ENCODE peak calls at places on chromosomes 4 and X, in four cellular contexts. B, G, L and Q are unnamed samples.

GRCh38 chr4:3135155-3136011 is 60.9 kb downstream of the HTT start:
- DNase-seq in L (no peak), G (no peak), B (no peak), Q (no peak)

GRCh38 chrX:13923289-13923688 is 106.4 kb upstream of the GPM6B start:
- DNase-seq in G (no peak), L (no peak), B (no peak), Q (no peak)

GRCh38 chr4:101205878-101206277 is 141.4 kb downstream of the PPP3CA start:
- DNase-seq in G (peak), L (no peak), B (peak), Q (no peak)

GRCh38 chr4:21242163-21242562 is 541.9 kb downstream of the PACRGL start:
- DNase-seq in G (no peak), L (no peak), B (no peak), Q (no peak)

GRCh38 chrX:11555759-11556158 is 110.0 kb downstream of the ARHGAP6 start:
- DNase-seq in B (no peak), L (no peak), G (no peak), Q (no peak)

GRCh38 chr4:86099348-86099747 is 260.5 kb downstream of the MAPK10 start:
- DNase-seq in B (no peak), L (no peak), G (no peak), Q (no peak)

GRCh38 chrX:24876782-24877315 is 138.9 kb downstream of the ARX start:
- DNase-seq in G (no peak), B (no peak), L (no peak), Q (no peak)

GRCh38 chrX:2490634-2491033 is 10.1 kb downstream of the DHRSX start:
- DNase-seq in G (no peak), L (peak), B (no peak), Q (no peak)

GRCh38 chrX:16465081-16465876 is 184.7 kb upstream of the S100G start:
- DNase-seq in L (no peak), B (no peak), G (no peak), Q (no peak)

GRCh38 chr4:127698789-127699200 is 31.4 kb upstream of the SLC25A31 start:
- DNase-seq in L (no peak), G (peak), B (no peak), Q (no peak)

GRCh38 chr4:17030543-17030942 is 132.1 kb upstream of the LDB2 start:
- DNase-seq in G (peak), L (no peak), B (no peak), Q (no peak)

GRCh38 chr4:79042079-79042674 is 102.9 kb upstream of the PAQR3 start:
- DNase-seq in G (peak), B (no peak), L (no peak), Q (peak)

GRCh38 chr4:106422766-106423165 is 54.2 kb upstream of the GIMD1 start:
- DNase-seq in G (no peak), L (no peak), B (no peak), Q (no peak)

GRCh38 chr4:176584031-176584430 is 208.7 kb downstream of the VEGFC start:
- DNase-seq in L (no peak), B (no peak), G (no peak), Q (no peak)

GRCh38 chr4:14254252-14254651 is 626.7 kb upstream of the BOD1L1 start:
- DNase-seq in L (no peak), B (peak), G (peak), Q (peak)

GRCh38 chr4:77903186-77903585 is 40.6 kb downstream of the MRPL1 start:
- DNase-seq in L (no peak), G (no peak), B (no peak), Q (no peak)

GRCh38 chrX:155179343-155179997 is 36.8 kb upstream of the VBP1 start:
- DNase-seq in B (no peak), L (no peak), G (no peak), Q (no peak)

GRCh38 chr4:77636902-77637301 is 31.3 kb downstream of the CXCL13 start:
- DNase-seq in G (peak), B (peak), L (no peak), Q (no peak)

GRCh38 chrX:18288716-18289115 is 65.8 kb downstream of the SCML2 start:
- DNase-seq in G (no peak), B (no peak), L (no peak), Q (no peak)

GRCh38 chr4:54169176-54169575 is 59.9 kb upstream of the PDGFRA start:
- DNase-seq in L (no peak), B (no peak), G (no peak), Q (no peak)

GRCh38 chrX:67582436-67582835 is 38.6 kb downstream of the AR start:
- DNase-seq in L (no peak), B (no peak), G (no peak), Q (no peak)

GRCh38 chrX:115560211-115560977 is 580 bp upstream of the PLS3 start:
- DNase-seq in L (no peak), B (peak), G (peak), Q (no peak)

GRCh38 chr4:126568652-126569580 is 1063.8 kb upstream of the INTU start:
- DNase-seq in L (no peak), G (no peak), B (no peak), Q (no peak)

GRCh38 chr4:124862261-124862660 is 149.7 kb upstream of the ANKRD50 start:
- DNase-seq in G (no peak), L (no peak), B (no peak), Q (no peak)

GRCh38 chr4:86788826-86789225 is 60.4 kb downstream of the SLC10A6 start:
- DNase-seq in B (no peak), G (no peak), L (no peak), Q (no peak)

GRCh38 chr4:130035391-130035790 is 939.4 kb downstream of the C4orf33 start:
- DNase-seq in L (no peak), B (no peak), G (no peak), Q (no peak)

GRCh38 chrX:19875051-19875432 is 12.4 kb downstream of the SH3KBP1 start:
- DNase-seq in B (peak), G (no peak), L (no peak), Q (no peak)

GRCh38 chrX:50747471-50747900 is 66.5 kb downstream of the SHROOM4 start:
- DNase-seq in L (no peak), G (peak), B (no peak), Q (no peak)

GRCh38 chr4:101556845-101557244 is 209.5 kb upstream of the PPP3CA start:
- DNase-seq in L (no peak), G (no peak), B (no peak), Q (no peak)

GRCh38 chr4:6783111-6783981 is 819 bp downstream of the KIAA0232 start:
- DNase-seq in G (peak), L (peak), B (peak), Q (peak)

GRCh38 chr4:6782846-6783110 is 251 bp downstream of the KIAA0232 start:
- DNase-seq in G (no peak), B (no peak), L (no peak), Q (no peak)

GRCh38 chr4:6781113-6781512 is 1.4 kb upstream of the KIAA0232 start:
- DNase-seq in L (no peak), G (no peak), B (no peak), Q (no peak)

GRCh38 chr4:6781561-6781960 is 966 bp upstream of the KIAA0232 start:
- DNase-seq in B (no peak), L (no peak), G (no peak), Q (no peak)

GRCh38 chr4:6782147-6782845 is at the start of gene KIAA0232:
- DNase-seq in G (peak), L (peak), B (peak), Q (peak)
- TF ChIP-seq POLR2A in G (peak), L (peak), B (peak), Q (peak)

GRCh38 chr4:25229804-25230203 is 4.0 kb upstream of the PI4K2B start:
- DNase-seq in G (no peak), B (no peak), L (no peak), Q (no peak)

GRCh38 chr4:25234390-25235367 is 846 bp downstream of the PI4K2B start:
- DNase-seq in G (peak), B (peak), L (peak), Q (no peak)

GRCh38 chr4:25235401-25235800 is 1.6 kb downstream of the PI4K2B start:
- DNase-seq in G (no peak), B (no peak), L (no peak), Q (no peak)

GRCh38 chr4:25233737-25234389 is at the start of gene PI4K2B:
- DNase-seq in B (peak), G (peak), L (peak), Q (peak)

DNA sequence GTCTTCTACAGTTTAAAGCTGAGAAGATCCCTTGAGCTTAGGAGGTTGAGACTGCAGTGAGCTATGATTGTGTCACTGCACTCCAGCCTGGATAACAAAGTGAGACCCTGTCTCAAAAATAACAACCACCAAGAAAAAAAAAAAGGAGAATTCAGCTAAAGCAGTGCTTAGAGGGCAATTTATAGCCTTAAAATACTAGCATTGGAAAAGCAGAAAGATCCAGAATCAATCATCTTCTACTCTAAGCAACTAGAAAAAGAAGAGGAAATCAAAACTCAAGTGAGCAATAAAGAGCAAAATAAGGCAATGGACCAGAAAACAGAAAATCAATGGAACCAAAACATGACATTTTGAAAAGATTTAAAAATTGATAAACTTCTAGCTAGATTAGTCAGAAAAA is 639 bp upstream of the PI4K2B start:
- DNase-seq in L (no peak), G (no peak), B (no peak), Q (no peak)
- H3K4me3 ChIP-seq in L (peak), G (peak), B (no peak), Q (peak)

DNA sequence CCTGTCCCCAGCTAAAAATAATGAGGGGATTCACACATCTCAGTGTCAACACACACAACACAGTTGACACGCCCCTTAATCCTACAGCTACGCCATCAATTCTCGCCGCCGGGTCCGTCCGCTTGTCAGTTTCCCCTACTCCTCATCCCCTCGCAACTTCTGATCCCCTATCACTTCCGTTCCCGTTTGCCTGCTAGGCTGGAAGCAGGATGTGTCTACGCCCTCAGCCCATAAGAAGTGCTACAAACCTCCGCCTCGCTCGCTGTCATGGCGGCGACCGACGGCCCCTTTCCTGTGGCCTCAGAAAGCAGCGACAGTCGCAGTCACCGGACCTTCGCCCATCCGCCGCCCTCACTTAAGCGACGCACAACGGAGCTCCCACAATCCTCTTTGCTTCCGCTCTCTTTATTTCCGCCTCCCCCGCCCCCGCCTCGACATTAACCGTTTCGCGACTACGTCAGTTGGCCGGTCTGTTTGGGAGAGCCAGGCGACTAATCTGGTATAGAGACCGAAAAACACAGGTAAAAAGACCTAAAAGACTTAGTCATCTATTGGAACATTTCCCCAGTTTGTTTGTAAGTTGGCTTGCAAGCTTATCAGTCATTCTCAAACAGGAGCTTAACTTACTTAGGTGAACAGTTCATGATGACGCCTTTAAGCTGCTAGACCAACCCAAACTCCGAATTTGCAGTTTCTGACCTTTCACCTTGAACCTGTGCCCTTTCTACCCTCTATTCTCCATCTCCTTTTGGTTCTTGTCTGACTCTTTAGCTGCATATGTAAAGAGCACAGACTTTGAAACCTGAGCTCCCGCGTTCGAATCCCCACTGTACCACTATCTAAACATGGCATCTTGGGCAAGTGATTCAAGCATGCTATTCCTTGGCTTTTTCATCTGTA is at the start of gene SLC25A53:
- DNase-seq in B (peak), L (peak), G (peak), Q (peak)
- TF ChIP-seq POLR2A in B (peak), L (peak), G (peak), Q (peak)

DNA sequence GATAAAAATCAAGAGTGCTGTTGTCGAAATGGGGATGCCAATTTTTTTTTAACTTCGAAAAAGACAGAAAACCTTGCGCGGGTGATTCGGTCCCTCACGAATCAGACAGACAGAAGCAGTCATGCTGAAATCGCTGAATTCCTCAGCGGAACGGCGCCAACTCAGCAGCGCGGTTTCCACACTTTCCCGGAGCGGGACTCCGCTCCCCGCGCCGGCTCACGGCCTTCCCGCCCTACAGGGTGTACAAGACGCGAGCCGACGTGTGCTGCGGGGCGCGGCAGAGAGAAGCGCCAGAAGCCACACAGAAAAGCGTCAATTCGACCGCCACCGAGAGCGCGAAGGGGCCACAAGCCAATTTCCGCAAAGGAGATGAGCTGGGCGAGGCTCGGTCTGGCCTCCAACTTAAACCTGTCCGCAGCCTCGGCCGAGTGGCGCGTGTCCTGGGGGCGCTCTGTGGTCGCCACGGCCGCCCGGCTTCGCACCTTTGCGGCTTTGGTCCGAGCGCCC is 1.3 kb downstream of the NEXMIF start:
- DNase-seq in G (no peak), L (peak), B (peak), Q (no peak)
- H3K4me3 ChIP-seq in G (peak), L (peak), B (no peak), Q (peak)

DNA sequence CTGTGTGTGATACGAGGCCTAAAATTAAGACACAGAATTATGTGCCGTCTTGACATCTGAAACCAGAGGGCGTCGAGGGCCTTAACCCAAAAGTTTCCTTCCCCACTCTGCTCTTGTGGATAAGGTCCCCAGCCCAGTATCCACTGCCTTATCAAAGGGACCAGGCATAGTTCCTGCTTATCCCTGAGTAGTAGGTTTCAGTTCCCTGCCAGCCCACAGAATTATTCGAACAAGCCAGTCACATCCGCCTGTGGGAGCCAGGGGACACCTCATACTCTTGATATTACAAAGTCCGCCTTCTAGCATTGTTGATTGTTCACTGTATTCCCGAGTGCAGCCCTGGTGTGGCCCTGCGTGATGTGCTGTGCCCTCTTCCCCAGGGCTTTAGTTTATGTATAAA is 5.4 kb upstream of the MMRN1 start:
- DNase-seq in L (no peak), G (no peak), B (peak), Q (no peak)
- TF ChIP-seq POLR2A in L (no peak), G (no peak), B (no peak), Q (no peak)

GRCh38 chrX:55908685-55909212 is 191.2 kb downstream of the RRAGB start:
- DNase-seq in L (peak), B (peak), G (peak), Q (no peak)

GRCh38 chrX:55907968-55908607 is 190.5 kb downstream of the RRAGB start:
- DNase-seq in B (peak), L (peak), G (peak), Q (no peak)
- H3K4me3 ChIP-seq in B (peak), L (peak), G (peak), Q (peak)

DNA sequence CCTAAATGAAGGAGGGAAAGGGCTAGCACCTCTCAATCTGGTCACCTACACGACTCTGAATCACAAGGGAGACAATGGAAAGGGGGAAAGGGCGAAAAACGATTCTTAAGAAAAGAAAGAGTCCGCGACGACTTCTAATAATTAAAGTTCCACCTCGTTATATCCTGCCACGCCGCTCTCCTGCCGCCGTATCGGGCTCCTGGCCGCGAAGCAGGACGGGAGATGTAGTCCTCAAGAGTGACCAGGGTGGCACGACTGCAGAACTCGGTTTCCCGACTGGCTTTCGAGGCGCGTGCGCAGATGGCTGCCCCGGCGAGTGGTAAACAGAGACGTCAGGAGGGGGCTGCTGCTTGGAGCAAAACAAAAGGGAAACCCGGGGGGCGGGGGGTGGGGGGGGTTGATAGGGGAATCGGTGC is at the start of gene FOXO4:
- DNase-seq in B (peak), L (peak), G (peak), Q (peak)
- TF ChIP-seq POLR2A in B (peak), L (no peak), G (peak), Q (no peak)

GRCh38 chr4:184097815-184098214 is 119.9 kb downstream of the ENPP6 start:
- DNase-seq in G (no peak), B (no peak), L (peak), Q (no peak)

GRCh38 chr4:184100297-184100885 is 117.3 kb downstream of the ENPP6 start:
- DNase-seq in B (peak), G (peak), L (peak), Q (no peak)

GRCh38 chr4:184099541-184099966 is 118.1 kb downstream of the ENPP6 start:
- DNase-seq in B (no peak), L (no peak), G (no peak), Q (no peak)

GRCh38 chr4:184097240-184097619 is 120.4 kb downstream of the ENPP6 start:
- DNase-seq in L (peak), B (peak), G (no peak), Q (peak)

DNA sequence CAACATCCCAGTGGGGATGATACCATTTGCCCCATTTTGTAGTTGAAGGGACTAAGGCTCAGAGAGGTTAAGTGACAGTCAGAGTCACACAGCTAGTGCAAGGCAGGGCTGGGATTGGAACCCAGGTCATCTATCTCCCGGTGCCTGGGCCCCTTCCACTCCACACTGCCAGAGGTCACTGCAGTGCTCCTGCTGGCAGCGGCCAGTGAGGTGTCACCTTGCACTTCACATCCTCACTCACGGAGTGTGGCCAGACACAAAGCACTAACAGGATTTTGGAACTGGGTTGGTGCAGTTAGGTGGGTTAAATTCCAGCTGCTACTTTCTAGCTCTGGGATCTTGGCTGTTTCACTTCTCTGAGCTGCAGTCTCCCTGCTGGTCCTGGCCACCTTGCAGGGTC is 118.6 kb downstream of the ENPP6 start:
- DNase-seq in L (no peak), G (no peak), B (no peak), Q (no peak)
- H3K4me3 ChIP-seq in L (no peak), G (no peak), B (no peak), Q (no peak)